ENCODE peak calls at places on chromosomes 7 and 10, in six cellular contexts. M is activated naive CD8-positive, alpha-beta T cell treated with anti-CD3 and anti-CD28 coated beads, Interleukin-2, amount 50 U/mL, for 24 hours; R is stomach; Z is mucosa of descending colon; X is stimulated activated CD4-positive, alpha-beta T cell treated with anti-CD3 and anti-CD28 coated beads, Interleukin-2, amount 100 ng/mL, for 48 hours; L is WTC11. T is an unnamed sample.

GRCh38 chr7:140304071-140304799 is 94.1 kb downstream of the SLC37A3 start:
- DNase-seq in M (peak), R (no peak), Z (peak), X (peak), L (no peak), T (peak)

GRCh38 chr10:49610735-49611165 is 640 bp downstream of the SLC18A3 start:
- DNase-seq in M (no peak), R (no peak), Z (no peak), X (no peak), L (no peak), T (no peak)

GRCh38 chr7:115054478-115055122 is 132.7 kb downstream of the MDFIC start:
- DNase-seq in M (no peak), R (no peak), Z (no peak), X (no peak), L (no peak), T (no peak)

GRCh38 chr7:103735377-103735776 is 254.1 kb downstream of the RELN start:
- DNase-seq in M (no peak), R (no peak), Z (no peak), X (no peak), L (no peak), T (no peak)

GRCh38 chr7:43570688-43571365 is 12.1 kb upstream of the STK17A start:
- DNase-seq in M (no peak), R (no peak), Z (no peak), X (no peak), L (no peak), T (no peak)

GRCh38 chr10:71729023-71729649 is 9.6 kb upstream of the C10orf105 start:
- DNase-seq in M (no peak), R (peak), Z (peak), X (no peak), L (no peak), T (peak)

GRCh38 chr7:75989084-75989725 is 5.2 kb downstream of the TMEM120A start:
- DNase-seq in M (no peak), R (no peak), Z (no peak), X (no peak), L (no peak), T (no peak)

GRCh38 chr7:117995850-117996650 is 122.8 kb upstream of the CTTNBP2 start:
- DNase-seq in M (no peak), R (no peak), Z (no peak), X (no peak), L (no peak), T (no peak)

GRCh38 chr7:128400566-128400965 is 9.2 kb downstream of the IMPDH1 start:
- DNase-seq in M (no peak), R (no peak), Z (no peak), X (no peak), L (no peak), T (no peak)

GRCh38 chr10:74333174-74333573 is 182.2 kb downstream of the ADK start:
- DNase-seq in M (no peak), R (no peak), Z (no peak), X (no peak), L (no peak), T (no peak)

GRCh38 chr10:88346151-88346977 is 236.8 kb downstream of the RNLS start:
- DNase-seq in M (no peak), R (no peak), Z (no peak), X (no peak), L (no peak), T (no peak)

GRCh38 chr10:81021428-81022129 is 483.9 kb downstream of the SH2D4B start:
- DNase-seq in M (no peak), R (no peak), Z (no peak), X (no peak), L (no peak), T (no peak)

GRCh38 chr7:70266186-70266585 is 667.9 kb downstream of the AUTS2 start:
- DNase-seq in M (no peak), R (no peak), Z (no peak), X (no peak), L (no peak), T (no peak)

GRCh38 chr7:73937014-73937413 is 76.1 kb downstream of the TMEM270 start:
- DNase-seq in M (no peak), R (no peak), Z (no peak), X (no peak), L (no peak), T (no peak)

T was measured in Karpas-422.